ENCODE peak calls at places on chromosomes 2 and 18, in five cellular contexts. One of them, this sample, is unnamed.

GRCh38 chr2:36492216-36492945 is 105.6 kb downstream of the FEZ2 start:
- DNase-seq in body of pancreas: no peak
- DNase-seq in NCI-H524: no peak
- DNase-seq in M059J: peak; percentile 34
- DNase-seq in GM19239: no peak
- DNase-seq in this sample: no peak

GRCh38 chr2:121071058-121071504 is 213.9 kb downstream of the TFCP2L1 start:
- DNase-seq in body of pancreas: peak; percentile 65
- DNase-seq in M059J: peak; percentile 56
- DNase-seq in GM19239: peak; percentile 58
- DNase-seq in NCI-H524: peak; percentile 54
- DNase-seq in this sample: peak; percentile 81

GRCh38 chr2:119407430-119408220 is 24.0 kb upstream of the TMEM37 start:
- DNase-seq in NCI-H524: peak; percentile 58
- DNase-seq in M059J: peak; percentile 51
- DNase-seq in body of pancreas: peak; percentile 71
- DNase-seq in GM19239: peak; percentile 48
- DNase-seq in this sample: peak; percentile 62

GRCh38 chr2:71787108-71787415 is 333.7 kb downstream of the DYSF start:
- DNase-seq in M059J: no peak
- DNase-seq in GM19239: no peak
- DNase-seq in NCI-H524: no peak
- DNase-seq in body of pancreas: no peak
- DNase-seq in this sample: no peak

GRCh38 chr18:58536187-58536516 is 92.7 kb downstream of the ALPK2 start:
- DNase-seq in GM19239: no peak
- DNase-seq in M059J: no peak
- DNase-seq in body of pancreas: no peak
- DNase-seq in NCI-H524: no peak
- DNase-seq in this sample: no peak

GRCh38 chr2:3960106-3960505 is 256.7 kb downstream of the DCDC2C start:
- DNase-seq in GM19239: no peak
- DNase-seq in NCI-H524: no peak
- DNase-seq in M059J: no peak
- DNase-seq in body of pancreas: no peak
- DNase-seq in this sample: no peak

GRCh38 chr2:150339951-150340350 is 147.5 kb downstream of the RND3 start:
- DNase-seq in body of pancreas: no peak
- DNase-seq in NCI-H524: peak; percentile 83
- DNase-seq in M059J: peak; percentile 16
- DNase-seq in GM19239: no peak
- DNase-seq in this sample: peak; percentile 73

GRCh38 chr2:174570325-174570958 is 27.2 kb downstream of the WIPF1 start:
- DNase-seq in GM19239: no peak
- DNase-seq in NCI-H524: no peak
- DNase-seq in body of pancreas: no peak
- DNase-seq in M059J: no peak
- DNase-seq in this sample: no peak

GRCh38 chr2:168961450-168962229 is 60.5 kb downstream of the G6PC2 start:
- DNase-seq in NCI-H524: peak; percentile 71
- DNase-seq in GM19239: peak; percentile 29
- DNase-seq in M059J: peak; percentile 69
- DNase-seq in body of pancreas: peak; percentile 67
- DNase-seq in this sample: peak; percentile 59

GRCh38 chr18:23134780-23135678 is at the start of gene CABLES1:
- DNase-seq in GM19239: peak; percentile 43
- DNase-seq in M059J: peak; percentile 73
- DNase-seq in NCI-H524: peak; percentile 59
- DNase-seq in body of pancreas: peak; percentile 70
- DNase-seq in this sample: no peak

GRCh38 chr2:58027029-58027428 is 19.6 kb upstream of the VRK2 start:
- DNase-seq in M059J: no peak
- DNase-seq in GM19239: no peak
- DNase-seq in body of pancreas: no peak
- DNase-seq in NCI-H524: no peak
- DNase-seq in this sample: no peak

GRCh38 chr2:113602869-113603466 is 24.1 kb upstream of the RABL2A start:
- DNase-seq in GM19239: no peak
- DNase-seq in M059J: no peak
- DNase-seq in body of pancreas: no peak
- DNase-seq in NCI-H524: no peak
- DNase-seq in this sample: no peak

GRCh38 chr2:180017764-180018163 is 10.7 kb upstream of the CWC22 start:
- DNase-seq in body of pancreas: no peak
- DNase-seq in M059J: peak; percentile 66
- DNase-seq in GM19239: no peak
- DNase-seq in NCI-H524: no peak
- DNase-seq in this sample: no peak

GRCh38 chr2:173750831-173751230 is 214.3 kb downstream of the SP3 start:
- DNase-seq in NCI-H524: no peak
- DNase-seq in M059J: no peak
- DNase-seq in body of pancreas: no peak
- DNase-seq in GM19239: no peak
- DNase-seq in this sample: no peak

GRCh38 chr2:28746504-28747111 is 5.0 kb upstream of the PPP1CB start:
- DNase-seq in GM19239: no peak
- DNase-seq in NCI-H524: no peak
- DNase-seq in body of pancreas: no peak
- DNase-seq in M059J: no peak
- DNase-seq in this sample: no peak

GRCh38 chr2:121825003-121825950 is 69.8 kb downstream of the TSN start:
- DNase-seq in NCI-H524: no peak
- DNase-seq in GM19239: no peak
- DNase-seq in body of pancreas: peak; percentile 3
- DNase-seq in M059J: no peak
- DNase-seq in this sample: no peak

GRCh38 chr18:73842795-73843394 is 304.7 kb downstream of the FBXO15 start:
- DNase-seq in GM19239: peak; percentile 43
- DNase-seq in M059J: peak; percentile 34
- DNase-seq in NCI-H524: peak; percentile 49
- DNase-seq in body of pancreas: peak; percentile 42
- DNase-seq in this sample: no peak

GRCh38 chr2:152400607-152401214 is 65.7 kb downstream of the FMNL2 start:
- DNase-seq in body of pancreas: no peak
- DNase-seq in M059J: peak; percentile 56
- DNase-seq in NCI-H524: no peak
- DNase-seq in GM19239: no peak
- DNase-seq in this sample: no peak

GRCh38 chr2:64196986-64197385 is 52.8 kb upstream of the PELI1 start:
- DNase-seq in GM19239: no peak
- DNase-seq in body of pancreas: no peak
- DNase-seq in M059J: no peak
- DNase-seq in NCI-H524: no peak
- DNase-seq in this sample: no peak

GRCh38 chr2:238240761-238241711 is 1.2 kb upstream of the HES6 start:
- DNase-seq in body of pancreas: peak; percentile 92
- DNase-seq in M059J: peak; percentile 48
- DNase-seq in GM19239: peak; percentile 59
- DNase-seq in NCI-H524: peak; percentile 96
- DNase-seq in this sample: peak; percentile 73

GRCh38 chr2:226611196-226611943 is 188.2 kb downstream of the IRS1 start:
- DNase-seq in M059J: peak; percentile 59
- DNase-seq in body of pancreas: no peak
- DNase-seq in GM19239: no peak
- DNase-seq in NCI-H524: no peak
- DNase-seq in this sample: no peak

GRCh38 chr18:70289351-70290330 is 796 bp downstream of the SOCS6 start:
- DNase-seq in GM19239: peak; percentile 63
- DNase-seq in body of pancreas: peak; percentile 20
- DNase-seq in NCI-H524: peak; percentile 16
- DNase-seq in M059J: peak; percentile 42
- DNase-seq in this sample: peak; percentile 1

GRCh38 chr2:122179492-122180070 is 424.1 kb downstream of the TSN start:
- DNase-seq in M059J: no peak
- DNase-seq in NCI-H524: no peak
- DNase-seq in GM19239: no peak
- DNase-seq in body of pancreas: no peak
- DNase-seq in this sample: no peak

GRCh38 chr2:67516899-67517530 is 119.9 kb downstream of the ETAA1 start:
- DNase-seq in M059J: peak; percentile 30
- DNase-seq in NCI-H524: peak; percentile 24
- DNase-seq in body of pancreas: peak; percentile 2
- DNase-seq in GM19239: no peak
- DNase-seq in this sample: no peak

GRCh38 chr2:85327757-85328617 is at the start of gene TGOLN2:
- DNase-seq in NCI-H524: peak; percentile 85
- DNase-seq in GM19239: peak; percentile 89
- DNase-seq in body of pancreas: peak; percentile 93
- DNase-seq in M059J: peak; percentile 90
- DNase-seq in this sample: peak; percentile 89